ENCODE peak calls at places on chromosome X, in seven cellular contexts. B is IMR-90, F is cardiac muscle cell, P is right lobe of liver, T is mammary epithelial cell, G is transverse colon, Q is body of pancreas. I is an unnamed sample.

GRCh38 chrX:640641-641040 is 10.1 kb downstream of the SHOX start:
- DNase-seq in B (no peak), F (no peak), P (no peak), T (no peak), G (no peak), Q (no peak), I (no peak)

GRCh38 chrX:123884809-123885408 is 25.1 kb downstream of the XIAP start:
- DNase-seq in B (peak; percentile 52), F (peak; percentile 49), P (no peak), T (peak; percentile 30), G (no peak), Q (peak; percentile 66), I (peak; percentile 69)

GRCh38 chrX:37701588-37701987 is 16.0 kb downstream of the XK start:
- DNase-seq in B (no peak), F (peak; percentile 49), P (no peak), T (no peak), G (no peak), Q (no peak), I (no peak)

GRCh38 chrX:1502853-1503252 is 34.1 kb downstream of the P2RY8 start:
- DNase-seq in B (no peak), F (no peak), P (peak; percentile 14), T (no peak), G (no peak), Q (no peak), I (no peak)

GRCh38 chrX:1876041-1876440 is 261.2 kb downstream of the ASMT start:
- DNase-seq in B (no peak), F (no peak), P (no peak), T (no peak), G (no peak), Q (no peak), I (no peak)

GRCh38 chrX:445727-446126 is 59.0 kb upstream of the PPP2R3B start:
- DNase-seq in B (no peak), F (no peak), P (peak; percentile 22), T (no peak), G (no peak), Q (no peak), I (no peak)

GRCh38 chrX:39645059-39645895 is 452.5 kb downstream of the BCOR start:
- DNase-seq in B (peak; percentile 59), F (no peak), P (no peak), T (peak; percentile 15), G (peak; percentile 20), Q (peak; percentile 23), I (peak; percentile 85)

GRCh38 chrX:123860506-123860840 is 620 bp downstream of the XIAP start:
- DNase-seq in B (no peak), F (no peak), P (no peak), T (no peak), G (peak; percentile 62), Q (no peak), I (no peak)

GRCh38 chrX:106748377-106748776 is 21.9 kb downstream of the RNF128 start:
- DNase-seq in B (no peak), F (no peak), P (no peak), T (no peak), G (no peak), Q (no peak), I (no peak)

DNA sequence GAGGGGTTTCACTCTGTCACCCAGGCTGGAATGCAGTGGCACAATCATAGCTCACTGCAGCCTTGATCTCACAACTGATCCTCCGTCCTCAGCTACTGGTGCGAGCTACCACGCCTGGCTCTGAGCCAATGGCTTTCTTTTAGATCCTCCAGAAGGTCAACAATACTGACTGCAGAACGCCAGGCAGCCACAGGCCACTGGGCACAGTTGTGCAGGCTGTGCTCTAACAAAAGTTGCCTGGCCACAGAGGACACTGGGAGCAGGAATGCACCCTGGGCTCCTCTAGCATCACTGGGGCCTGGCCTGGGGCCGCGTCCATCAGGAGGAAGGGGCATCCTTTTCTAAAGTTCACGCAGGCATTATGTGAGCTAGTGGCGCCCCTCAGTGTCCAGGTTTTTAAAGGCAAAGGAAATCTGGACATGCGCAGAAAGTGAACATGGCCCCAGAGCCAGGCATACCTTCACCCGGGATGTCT is 14.9 kb upstream of the PORCN start:
- DNase-seq in B (peak; percentile 38), F (peak; percentile 52), P (peak; percentile 27), T (no peak), G (no peak), Q (peak; percentile 52), I (peak; percentile 51)
- TF ChIP-seq CTCF in B (peak; percentile 52), F (peak; percentile 42), P (peak; percentile 13), T (peak; percentile 45), G (no peak), Q (peak; percentile 57), I (peak; percentile 36)

GRCh38 chrX:19673334-19674040 is 158.2 kb upstream of the MAP3K15 start:
- DNase-seq in B (peak; percentile 95), F (no peak), P (no peak), T (peak; percentile 80), G (peak; percentile 35), Q (peak; percentile 51), I (peak; percentile 95)

GRCh38 chrX:19670321-19670750 is 155.0 kb upstream of the MAP3K15 start:
- DNase-seq in B (peak; percentile 38), F (no peak), P (no peak), T (no peak), G (no peak), Q (no peak), I (peak; percentile 65)

GRCh38 chrX:19674041-19674769 is 158.9 kb upstream of the MAP3K15 start:
- DNase-seq in B (no peak), F (no peak), P (no peak), T (no peak), G (no peak), Q (no peak), I (no peak)

GRCh38 chrX:19672211-19672814 is 157.0 kb upstream of the MAP3K15 start:
- DNase-seq in B (no peak), F (no peak), P (no peak), T (peak; percentile 74), G (no peak), Q (no peak), I (no peak)

DNA sequence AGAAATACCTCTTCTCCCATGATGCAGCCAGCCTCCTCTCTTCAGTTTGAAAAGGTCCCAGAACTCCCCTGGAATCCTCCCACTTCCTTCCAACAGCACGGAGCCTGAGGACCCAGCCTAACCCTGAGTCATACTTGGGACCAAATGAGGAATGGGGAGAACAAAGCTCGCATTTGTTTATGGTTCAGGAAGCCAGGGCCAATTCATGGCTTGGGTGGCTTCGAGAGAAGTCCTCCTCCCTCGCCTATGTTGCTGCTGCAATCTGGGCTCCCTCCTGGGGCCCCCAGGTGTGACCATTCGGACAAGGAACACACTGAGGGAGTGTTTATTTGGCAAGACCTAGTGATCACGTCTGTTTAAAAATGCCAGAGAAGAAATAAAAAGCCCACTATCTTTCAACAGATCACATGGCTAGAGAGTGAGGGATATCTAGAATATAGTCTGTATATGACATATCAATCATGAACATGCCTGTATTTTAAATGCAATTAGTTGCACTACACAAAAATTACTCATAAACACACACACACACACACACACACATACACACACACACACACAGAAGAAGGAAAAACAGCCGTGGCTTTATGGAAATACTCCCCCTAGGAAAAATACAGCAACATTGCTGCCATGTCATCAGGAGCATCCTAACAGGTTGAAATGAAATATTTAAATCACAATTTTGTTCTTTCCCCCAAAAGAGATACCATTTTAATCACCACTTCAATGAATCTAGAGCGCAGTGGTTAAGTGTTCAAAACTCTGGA is 155.7 kb upstream of the MAP3K15 start:
- DNase-seq in B (peak; percentile 79), F (no peak), P (no peak), T (peak; percentile 86), G (peak; percentile 69), Q (no peak), I (peak; percentile 84)
- H3K4me3 ChIP-seq in B (no peak overlapping the region), F (no peak overlapping the region), P (no peak overlapping the region), T (no peak overlapping the region), G (peak overlapping the region; percentile 32), Q (no peak overlapping the region), I (peak overlapping the region; percentile 58)

DNA sequence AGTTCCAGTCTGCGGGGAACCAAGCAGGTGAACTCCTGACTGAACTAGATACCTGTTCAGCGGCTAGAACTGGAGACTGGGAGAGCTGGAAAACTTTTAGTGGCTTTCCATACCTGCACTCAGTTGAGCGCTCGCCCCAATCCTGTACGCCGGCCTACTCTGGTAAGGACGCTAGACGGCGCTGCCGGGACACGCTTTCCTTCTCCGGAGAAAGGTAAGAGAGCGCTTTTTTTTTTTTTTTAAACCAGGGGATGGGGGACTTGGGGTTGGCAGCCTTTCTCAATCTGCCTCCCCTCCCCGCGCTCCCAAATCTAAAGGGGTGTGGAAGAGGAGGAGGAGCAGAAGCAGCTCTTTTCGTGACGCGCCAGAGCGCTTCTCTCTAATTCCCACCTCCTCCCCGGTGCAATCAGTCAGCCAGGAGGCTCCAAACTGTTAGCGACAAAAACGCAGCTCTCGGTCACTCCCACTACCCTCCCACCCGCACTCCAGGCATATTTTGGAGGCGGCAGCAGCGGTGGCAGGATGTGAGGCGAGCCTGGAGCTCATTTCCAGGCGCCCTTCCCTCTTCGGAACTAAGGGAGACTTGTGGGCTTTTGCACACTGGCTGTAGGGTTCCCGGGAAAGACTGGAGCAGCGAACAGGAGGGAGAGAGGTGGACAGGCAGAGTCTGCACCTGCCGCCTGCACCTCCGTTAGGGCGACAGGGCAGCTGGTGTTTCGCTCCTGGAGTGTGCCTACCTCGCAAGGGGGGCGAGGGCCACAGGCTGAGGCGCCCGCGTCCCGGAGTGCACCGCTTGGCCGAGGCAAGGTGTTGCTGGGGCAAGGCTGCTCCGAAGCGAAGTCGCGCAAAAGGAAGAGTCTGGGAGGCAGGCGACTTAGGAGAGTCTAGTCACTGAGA is at the start of gene IL1RAPL2:
- DNase-seq in B (no peak), F (peak; percentile 89), P (peak; percentile 79), T (peak; percentile 58), G (peak; percentile 14), Q (peak; percentile 54), I (peak; percentile 11)
- TF ChIP-seq CTCF in B (peak; percentile 10), F (peak; percentile 67), P (peak; percentile 47), T (peak; percentile 84), G (no peak), Q (peak; percentile 60), I (peak; percentile 43)

DNA sequence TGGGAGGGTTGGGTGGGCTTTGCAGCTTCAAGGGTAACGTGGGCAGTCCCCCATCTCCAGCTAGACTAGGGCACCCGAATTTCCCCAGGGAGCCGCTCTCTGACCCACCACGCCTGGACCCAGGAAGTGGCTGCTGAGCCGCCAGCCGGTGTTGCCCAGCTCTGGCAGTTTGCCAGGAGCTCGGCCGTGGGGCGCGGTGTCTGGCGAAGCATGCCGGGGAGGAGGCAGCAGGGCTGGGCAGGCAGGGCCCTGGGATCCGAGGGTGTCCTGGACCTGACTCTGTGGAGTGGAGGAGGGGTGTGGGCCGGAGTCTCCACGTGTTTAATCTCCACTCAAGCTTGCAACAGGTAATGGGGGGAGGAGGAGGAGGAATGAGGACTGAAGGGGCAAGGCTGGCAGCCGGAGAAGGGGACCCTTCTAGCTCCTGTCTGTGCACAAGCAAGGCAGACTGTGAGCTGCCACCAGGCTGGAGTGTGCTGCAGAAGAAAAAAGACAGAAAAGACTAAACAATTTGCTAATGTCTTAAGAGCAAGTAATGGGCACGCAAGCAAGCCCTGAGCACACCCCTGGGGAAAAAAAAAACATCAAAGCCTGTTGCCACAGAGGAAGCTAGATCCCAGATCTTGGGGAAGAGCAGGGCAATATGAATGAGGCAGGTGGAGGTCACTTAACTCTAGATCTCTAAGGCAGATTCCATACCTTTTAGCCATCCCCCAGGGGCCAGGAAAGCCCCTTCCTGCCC is 2.4 kb downstream of the LONRF3 start:
- DNase-seq in B (no peak), F (no peak), P (peak; percentile 81), T (no peak), G (peak; percentile 82), Q (peak; percentile 57), I (no peak)
- H3K4me3 ChIP-seq in B (no peak overlapping the region), F (no peak overlapping the region), P (peak overlapping the region; percentile 62), T (peak overlapping the region; percentile 33), G (peak overlapping the region; percentile 66), Q (no peak overlapping the region), I (peak overlapping the region; percentile 38)

I was measured in fibroblast of pulmonary artery.